ENCODE peak calls at places on chromosome 9, in seven cellular contexts. D is GM12865; M is RKO; K is endothelial cell; B is sciatic nerve; E is stimulated activated CD4-positive, alpha-beta T cell treated with anti-CD3 and anti-CD28 coated beads, Interleukin-2, amount 100 ng/mL, for 48 hours; U is GOT3. T is an unnamed sample.

GRCh38 chr9:133932633-133933032 is 59.5 kb downstream of the VAV2 start:
- DNase-seq in D (no peak), M (no peak), E (no peak), B (no peak), K (no peak), U (no peak), T (no peak)

GRCh38 chr9:97412628-97413382 is 909 bp downstream of the TDRD7 start:
- DNase-seq in E (no peak), U (no peak), M (peak), D (peak), K (no peak), B (no peak), T (peak)

GRCh38 chr9:4674783-4675182 is 4.6 kb upstream of the CDC37L1 start:
- DNase-seq in K (no peak), D (no peak), M (peak), E (no peak), U (no peak), B (no peak), T (peak)

GRCh38 chr9:98368366-98369065 is 113.1 kb upstream of the TBC1D2 start:
- DNase-seq in K (no peak), D (no peak), M (no peak), E (no peak), B (no peak), U (no peak), T (no peak)

GRCh38 chr9:135320943-135321342 is 158.6 kb upstream of the PPP1R26 start:
- DNase-seq in K (no peak), B (peak), E (no peak), U (no peak), D (no peak), M (no peak), T (no peak)

GRCh38 chr9:76342201-76342600 is 52.0 kb downstream of the RFK start:
- DNase-seq in E (no peak), M (no peak), U (no peak), B (no peak), K (no peak), D (no peak), T (no peak)

GRCh38 chr9:124526174-124526573 is 19.0 kb upstream of the NR5A1 start:
- DNase-seq in M (no peak), D (no peak), E (no peak), B (no peak), K (no peak), U (no peak), T (no peak)

GRCh38 chr9:108766786-108767185 is 89.0 kb downstream of the ACTL7B start:
- DNase-seq in U (no peak), B (no peak), M (no peak), K (no peak), E (no peak), D (no peak), T (no peak)

GRCh38 chr9:86994231-86994630 is 46.9 kb upstream of the GAS1 start:
- DNase-seq in K (no peak), D (no peak), B (no peak), M (no peak), U (no peak), E (no peak), T (no peak)

GRCh38 chr9:36306481-36307306 is 48.4 kb upstream of the GNE start:
- DNase-seq in D (no peak), B (no peak), K (no peak), M (no peak), E (no peak), U (no peak), T (no peak)

GRCh38 chr9:6564370-6564769 is 81.2 kb downstream of the GLDC start:
- DNase-seq in D (no peak), E (no peak), B (no peak), M (no peak), U (no peak), K (no peak), T (no peak)

GRCh38 chr9:37364751-37365360 is 57.6 kb upstream of the GRHPR start:
- DNase-seq in D (peak), K (no peak), B (no peak), M (no peak), E (no peak), U (no peak), T (no peak)

GRCh38 chr9:111900934-111901612 is 4.5 kb downstream of the UGCG start:
- DNase-seq in B (no peak), U (no peak), M (no peak), K (no peak), D (no peak), E (no peak), T (no peak)

GRCh38 chr9:101455656-101456235 is 20.2 kb upstream of the ALDOB start:
- DNase-seq in U (no peak), B (no peak), D (no peak), K (no peak), E (no peak), M (no peak), T (no peak)

T was measured in T47D.